ENCODE peak calls at places on chromosome 14, in seven cellular contexts. H is effector memory CD8-positive, alpha-beta T cell; T is ELR; J is GM13977; Q is foreskin keratinocyte; O is left ventricle myocardium inferior; Z is RWPE1. L is an unnamed sample.

GRCh38 chr14:105346200-105346533 is 31.6 kb downstream of the PACS2 start:
- DNase-seq in H (no peak), T (no peak), J (no peak), Q (no peak), O (no peak), Z (no peak), L (no peak)

GRCh38 chr14:92439551-92440344 is 73.8 kb upstream of the RIN3 start:
- DNase-seq in H (no peak), T (no peak), J (no peak), Q (no peak), O (peak), Z (no peak), L (no peak)

GRCh38 chr14:89669209-89669608 is 252.2 kb upstream of the FOXN3 start:
- DNase-seq in H (no peak), T (no peak), J (no peak), Q (no peak), O (peak), Z (no peak), L (no peak)

GRCh38 chr14:32650030-32650429 is 288.6 kb upstream of the NPAS3 start:
- DNase-seq in H (no peak), T (no peak), J (no peak), Q (no peak), O (no peak), Z (no peak), L (no peak)

GRCh38 chr14:88962356-88962755 is 137.9 kb downstream of the TTC8 start:
- DNase-seq in H (no peak), T (no peak), J (no peak), Q (no peak), O (no peak), Z (no peak), L (no peak)

GRCh38 chr14:31449971-31450610 is 7.2 kb downstream of the DTD2 start:
- DNase-seq in H (no peak), T (peak), J (peak), Q (no peak), O (no peak), Z (peak), L (peak)

GRCh38 chr14:106277503-106277902 is 751.1 kb downstream of the TMEM121 start:
- DNase-seq in H (peak), T (no peak), J (peak), Q (no peak), O (no peak), Z (no peak), L (peak)

GRCh38 chr14:65495196-65495595 is 82.7 kb downstream of the FUT8 start:
- DNase-seq in H (no peak), T (peak), J (no peak), Q (no peak), O (no peak), Z (no peak), L (no peak)

GRCh38 chr14:85090681-85091080 is 439.3 kb upstream of the FLRT2 start:
- DNase-seq in H (no peak), T (peak), J (no peak), Q (no peak), O (no peak), Z (no peak), L (no peak)

GRCh38 chr14:51539571-51540037 is 112.1 kb upstream of the FRMD6 start:
- DNase-seq in H (no peak), T (peak), J (no peak), Q (peak), O (no peak), Z (peak), L (no peak)

GRCh38 chr14:63045612-63046320 is 508 bp upstream of the KCNH5 start:
- DNase-seq in H (no peak), T (peak), J (no peak), Q (no peak), O (no peak), Z (peak), L (peak)

GRCh38 chr14:75088566-75089373 is 19.3 kb downstream of the ZC2HC1C start:
- DNase-seq in H (peak), T (peak), J (peak), Q (no peak), O (no peak), Z (peak), L (peak)

L was measured in GM10248.